ENCODE peak calls at places on chromosomes 5 and 9, in four cellular contexts. P is amniotic stem cell; A is CD8-positive, alpha-beta T cell; I is NCI-H510A treated with DMSO at 0.1 percent for 48 hours. X is an unnamed sample.

GRCh38 chr9:27442464-27442863 is 81.6 kb upstream of the IFNK start:
- DNase-seq in P (no peak), A (no peak), I (no peak), X (no peak)

GRCh38 chr5:163889369-163889768 is 383.9 kb downstream of the MAT2B start:
- DNase-seq in P (no peak), A (no peak), I (no peak), X (no peak)

GRCh38 chr9:88396836-88397577 is 8.8 kb downstream of the SPIN1 start:
- DNase-seq in P (no peak), A (no peak), I (no peak), X (no peak)

GRCh38 chr5:135185461-135186075 is 151.5 kb upstream of the PITX1 start:
- DNase-seq in P (peak), A (no peak), I (no peak), X (peak)

GRCh38 chr9:127930298-127931091 is at the start of gene PIP5KL1:
- DNase-seq in P (peak), A (peak), I (peak), X (peak)

GRCh38 chr9:15306068-15306756 is 804 bp downstream of the TTC39B start:
- DNase-seq in P (peak), A (no peak), I (peak), X (peak)

GRCh38 chr9:5820425-5820824 is 12.5 kb downstream of the ERMP1 start:
- DNase-seq in P (no peak), A (no peak), I (no peak), X (no peak)

GRCh38 chr5:124193371-124193789 is 553.1 kb downstream of the ZNF608 start:
- DNase-seq in P (no peak), A (no peak), I (no peak), X (no peak)

GRCh38 chr5:141402553-141403328 is at the start of gene PCDHGA9:
- DNase-seq in P (no peak), A (no peak), I (peak), X (no peak)

GRCh38 chr5:170470275-170470674 is 33.5 kb upstream of the KCNIP1 start:
- DNase-seq in P (no peak), A (no peak), I (no peak), X (no peak)

GRCh38 chr9:76153902-76154629 is 240.2 kb downstream of the RFK start:
- DNase-seq in P (no peak), A (no peak), I (peak), X (no peak)

GRCh38 chr9:122015165-122015821 is 77.8 kb downstream of the TTLL11 start:
- DNase-seq in P (no peak), A (no peak), I (no peak), X (no peak)

GRCh38 chr9:94018628-94019027 is 63.5 kb upstream of the BARX1 start:
- DNase-seq in P (no peak), A (no peak), I (no peak), X (no peak)

GRCh38 chr5:17412760-17413671 is 85.0 kb upstream of the TAF11L2 start:
- DNase-seq in P (no peak), A (no peak), I (no peak), X (no peak)

GRCh38 chr5:67301285-67301904 is 104.8 kb upstream of the CD180 start:
- DNase-seq in P (peak), A (no peak), I (no peak), X (no peak)

GRCh38 chr9:7780261-7780988 is 19.2 kb downstream of the DMAC1 start:
- DNase-seq in P (no peak), A (no peak), I (no peak), X (no peak)

GRCh38 chr9:126523621-126524111 is 90.1 kb upstream of the LMX1B start:
- DNase-seq in P (no peak), A (no peak), I (no peak), X (no peak)

GRCh38 chr5:72292411-72292810 is 27.6 kb downstream of the MRPS27 start:
- DNase-seq in P (no peak), A (no peak), I (no peak), X (no peak)

GRCh38 chr5:65262590-65263189 is 219.0 kb downstream of the ADAMTS6 start:
- DNase-seq in P (peak), A (no peak), I (no peak), X (no peak)

GRCh38 chr5:80835128-80835527 is 125.0 kb upstream of the RASGRF2 start:
- DNase-seq in P (no peak), A (no peak), I (no peak), X (no peak)

GRCh38 chr9:114345493-114346065 is 15.9 kb downstream of the ORM2 start:
- DNase-seq in P (no peak), A (no peak), I (no peak), X (no peak)

GRCh38 chr5:24226492-24226891 is 418.3 kb downstream of the CDH10 start:
- DNase-seq in P (no peak), A (no peak), I (no peak), X (no peak)

GRCh38 chr9:37430841-37431597 is 8.5 kb downstream of the GRHPR start:
- DNase-seq in P (no peak), A (no peak), I (peak), X (no peak)

GRCh38 chr5:141933151-141933550 is 9.5 kb downstream of the DELE1 start:
- DNase-seq in P (no peak), A (no peak), I (no peak), X (no peak)

GRCh38 chr5:56588636-56589485 is 226.5 kb upstream of the MAP3K1 start:
- DNase-seq in P (no peak), A (no peak), I (no peak), X (no peak)

GRCh38 chr9:134501266-134502181 is 140.1 kb upstream of the COL5A1 start:
- DNase-seq in P (no peak), A (no peak), I (no peak), X (no peak)

GRCh38 chr9:17995031-17995430 is 416.2 kb downstream of the SH3GL2 start:
- DNase-seq in P (no peak), A (no peak), I (no peak), X (no peak)

GRCh38 chr5:159533197-159533596 is 202.9 kb upstream of the IL12B start:
- DNase-seq in P (peak), A (no peak), I (no peak), X (peak)

GRCh38 chr5:610011-610743 is 2.0 kb upstream of the CEP72 start:
- DNase-seq in P (no peak), A (no peak), I (no peak), X (no peak)

GRCh38 chr9:128771745-128772519 is at the start of gene ZER1:
- DNase-seq in P (peak), A (peak), I (peak), X (peak)